ENCODE peak calls at places on chromosomes 11 and 22, in eight cellular contexts. R is endodermal cell; Q is pancreas; N is coronary artery; V is brain microvascular endothelial cell; B is caudate nucleus; L is CD4-positive, alpha-beta T cell; J is colonic mucosa. E is an unnamed sample.

GRCh38 chr11:117828641-117829368 is 4.3 kb upstream of the FXYD2 start:
- DNase-seq in J (peak; percentile 35), V (peak; percentile 67), N (peak; percentile 84), Q (peak; percentile 60), B (no peak), L (peak; percentile 83), R (peak; percentile 65), E (peak; percentile 35)

GRCh38 chr22:42299586-42300285 is 29.3 kb upstream of the TCF20 start:
- DNase-seq in V (no peak), B (no peak), Q (no peak), N (no peak), R (peak; percentile 80), L (peak; percentile 54), J (no peak), E (peak; percentile 38)

GRCh38 chr11:111976614-111977140 is 39.5 kb downstream of the DIXDC1 start:
- DNase-seq in J (no peak), Q (peak; percentile 62), V (no peak), B (no peak), R (no peak), N (peak; percentile 86), L (no peak), E (no peak)

GRCh38 chr22:48489551-48490512 is 1337.8 kb downstream of the BRD1 start:
- DNase-seq in J (no peak), Q (peak; percentile 60), V (no peak), B (no peak), R (peak; percentile 73), N (no peak), L (no peak), E (peak; percentile 40)

GRCh38 chr22:46449116-46449691 is 88.2 kb downstream of the CELSR1 start:
- DNase-seq in R (no peak), N (no peak), Q (no peak), J (no peak), L (no peak), B (no peak), V (no peak), E (no peak)

GRCh38 chr11:30666817-30667216 is 80.7 kb upstream of the MPPED2 start:
- DNase-seq in R (no peak), J (no peak), B (no peak), L (no peak), N (no peak), Q (no peak), V (no peak), E (no peak)

GRCh38 chr22:28799125-28799833 is 1.1 kb downstream of the XBP1 start:
- DNase-seq in N (peak; percentile 78), R (no peak), B (no peak), V (peak; percentile 87), L (no peak), J (peak; percentile 62), Q (no peak), E (peak; percentile 69)

GRCh38 chr11:78230161-78230877 is 41.6 kb downstream of the USP35 start:
- DNase-seq in V (no peak), Q (no peak), N (peak; percentile 45), B (no peak), L (no peak), R (no peak), J (no peak), E (peak; percentile 43)

GRCh38 chr11:11163256-11163655 is 189.8 kb downstream of the CSNK2A3 start:
- DNase-seq in R (peak; percentile 74), B (no peak), Q (no peak), V (no peak), L (no peak), N (no peak), J (no peak), E (peak; percentile 8)

GRCh38 chr11:68741536-68741935 is 9.8 kb downstream of the TESMIN start:
- DNase-seq in Q (no peak), V (peak; percentile 4), L (no peak), N (no peak), J (no peak), B (no peak), R (no peak), E (no peak)

GRCh38 chr11:86737752-86738151 is 62.6 kb upstream of the PRSS23 start:
- DNase-seq in Q (no peak), V (no peak), J (no peak), L (no peak), R (no peak), N (no peak), B (no peak), E (no peak)

GRCh38 chr11:88950975-88951374 is 114.8 kb downstream of the GRM5 start:
- DNase-seq in J (no peak), R (no peak), N (no peak), V (no peak), L (no peak), B (no peak), Q (no peak), E (no peak)

GRCh38 chr11:68889948-68890446 is 13.6 kb downstream of the MRPL21 start:
- DNase-seq in B (no peak), Q (no peak), J (peak; percentile 28), R (peak; percentile 87), L (no peak), V (peak; percentile 77), N (peak; percentile 80), E (peak; percentile 88)

GRCh38 chr11:14973621-14974020 is 1.5 kb upstream of the CALCA start:
- DNase-seq in V (no peak), R (peak; percentile 82), B (no peak), L (peak; percentile 15), N (no peak), J (no peak), Q (peak; percentile 74), E (peak; percentile 21)

GRCh38 chr11:111360150-111361043 is 18.7 kb downstream of the POU2AF1 start:
- DNase-seq in V (no peak), J (peak; percentile 89), N (no peak), R (peak; percentile 61), B (no peak), Q (peak; percentile 73), L (no peak), E (no peak)

GRCh38 chr11:33775064-33775807 is 916 bp upstream of the FBXO3 start:
- DNase-seq in V (no peak), Q (no peak), B (no peak), N (no peak), J (no peak), R (no peak), L (no peak), E (no peak)

GRCh38 chr11:33774356-33775063 is at the start of gene FBXO3:
- DNase-seq in R (peak; percentile 97), B (peak; percentile 78), N (peak; percentile 89), L (peak; percentile 85), Q (peak; percentile 91), V (peak; percentile 70), J (peak; percentile 92), E (peak; percentile 99)

GRCh38 chr11:33772300-33772699 is 2.0 kb downstream of the FBXO3 start:
- DNase-seq in R (no peak), Q (no peak), J (no peak), N (no peak), V (no peak), B (no peak), L (no peak), E (no peak)

GRCh38 chr11:33775832-33776231 is 1.5 kb upstream of the FBXO3 start:
- DNase-seq in J (no peak), R (no peak), V (no peak), B (no peak), N (no peak), Q (no peak), L (no peak), E (no peak)

GRCh38 chr11:33773399-33774355 is 643 bp downstream of the FBXO3 start:
- DNase-seq in Q (peak; percentile 72), J (peak; percentile 29), R (peak; percentile 44), V (no peak), B (no peak), N (no peak), L (peak; percentile 22), E (peak; percentile 52)
- H3K27ac ChIP-seq in Q (peak overlapping the region; percentile 55), J (peak overlapping the region; percentile 57), R (no peak overlapping the region), V (peak overlapping the region; percentile 50), B (peak overlapping the region; percentile 76), N (peak overlapping the region; percentile 78), L (peak overlapping the region; percentile 75), E (peak overlapping the region; percentile 69)

GRCh38 chr22:18070041-18070440 is 7.7 kb upstream of the PEX26 start:
- DNase-seq in R (no peak), B (no peak), N (no peak), L (no peak), J (no peak), Q (no peak), V (no peak), E (no peak)
- H3K27ac ChIP-seq in R (no peak overlapping the region), B (no peak overlapping the region), N (no peak overlapping the region), L (no peak overlapping the region), J (peak overlapping the region; percentile 43), Q (no peak overlapping the region), V (no peak overlapping the region), E (no peak overlapping the region)

GRCh38 chr22:40416636-40417035 is 46.2 kb downstream of the SGSM3 start:
- DNase-seq in Q (no peak), B (no peak), R (no peak), N (no peak), J (no peak), L (no peak), V (no peak), E (no peak)
- H3K27ac ChIP-seq in Q (no peak overlapping the region), B (no peak overlapping the region), R (no peak overlapping the region), N (no peak overlapping the region), J (no peak overlapping the region), L (no peak overlapping the region), V (no peak overlapping the region), E (peak overlapping the region; percentile 37)

GRCh38 chr22:36317658-36318271 is 64.8 kb downstream of the APOL1 start:
- DNase-seq in Q (no peak), J (no peak), L (no peak), N (no peak), B (no peak), R (no peak), V (no peak), E (no peak)
- H3K27ac ChIP-seq in Q (no peak overlapping the region), J (no peak overlapping the region), L (no peak overlapping the region), N (no peak overlapping the region), B (no peak overlapping the region), R (no peak overlapping the region), V (no peak overlapping the region), E (no peak overlapping the region)

GRCh38 chr22:23154461-23154860 is 9.2 kb downstream of the RAB36 start:
- DNase-seq in Q (no peak), J (no peak), N (no peak), R (no peak), B (no peak), V (no peak), L (no peak), E (no peak)

GRCh38 chr22:23155831-23156230 is 10.6 kb downstream of the RAB36 start:
- DNase-seq in Q (no peak), J (no peak), N (no peak), L (no peak), V (no peak), B (no peak), R (no peak), E (no peak)

GRCh38 chr22:23153994-23154393 is 8.7 kb downstream of the RAB36 start:
- DNase-seq in B (no peak), L (no peak), N (no peak), Q (no peak), R (no peak), V (no peak), J (no peak), E (no peak)

GRCh38 chr22:23156286-23156685 is 11.0 kb downstream of the RAB36 start:
- DNase-seq in B (no peak), R (peak; percentile 74), V (no peak), Q (no peak), L (no peak), N (no peak), J (no peak), E (no peak)

DNA sequence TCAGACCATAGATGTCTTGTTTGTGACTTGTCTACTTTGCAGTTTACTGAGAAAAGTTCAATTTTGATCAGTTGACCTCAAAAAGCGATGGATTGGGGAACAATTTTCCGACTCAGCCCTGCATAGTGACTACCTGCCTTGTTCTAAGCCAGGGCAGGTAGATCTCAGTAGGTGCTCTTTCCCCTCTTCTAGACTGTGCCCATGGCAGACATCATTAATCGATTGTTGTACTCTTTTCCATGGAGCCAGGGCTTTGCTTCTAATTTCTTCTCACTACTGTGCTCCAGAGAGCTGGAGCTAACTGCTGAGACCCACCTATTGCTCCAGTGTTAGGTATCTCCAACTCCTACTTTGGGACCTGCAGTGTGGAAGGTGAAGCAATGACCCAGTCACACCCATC is 9.9 kb downstream of the RAB36 start:
- DNase-seq in V (no peak), J (no peak), R (no peak), B (no peak), L (no peak), N (no peak), Q (no peak), E (no peak)
- H3K27ac ChIP-seq in V (no peak overlapping the region), J (no peak overlapping the region), R (no peak overlapping the region), B (no peak overlapping the region), L (no peak overlapping the region), N (no peak overlapping the region), Q (no peak overlapping the region), E (no peak overlapping the region)

E was measured in A673.